ENCODE peak calls at places on chromosomes 2 and 18, in six cellular contexts. N is A549, U is K562, W is SK-N-SH, E is GM12878, G is H1. Y is an unnamed sample.

GRCh38 chr2:225486226-225486625 is 86.7 kb downstream of the NYAP2 start:
- DNase-seq in W (no peak), E (no peak), N (no peak), U (no peak), G (no peak), Y (no peak)

GRCh38 chr2:10080536-10081304 is 509 bp upstream of the CYS1 start:
- DNase-seq in N (no peak), E (no peak), U (no peak), W (no peak), G (no peak), Y (no peak)

GRCh38 chr2:69269330-69269729 is 117.7 kb downstream of the GFPT1 start:
- DNase-seq in G (no peak), E (no peak), N (no peak), U (no peak), W (no peak), Y (no peak)

GRCh38 chr2:238237441-238237840 is 2.4 kb downstream of the HES6 start:
- DNase-seq in U (no peak), E (no peak), G (no peak), N (no peak), W (no peak), Y (no peak)

GRCh38 chr2:150485871-150486538 is 1.5 kb downstream of the RND3 start:
- DNase-seq in G (peak; percentile 75), E (no peak), N (peak; percentile 37), W (peak; percentile 71), U (no peak), Y (no peak)

GRCh38 chr2:146602383-146602782 is 1242.4 kb upstream of the ACVR2A start:
- DNase-seq in E (no peak), N (no peak), G (no peak), U (no peak), W (no peak), Y (no peak)

GRCh38 chr18:43247944-43248343 is 29.3 kb downstream of the SYT4 start:
- DNase-seq in U (no peak), W (no peak), E (no peak), G (no peak), N (no peak), Y (no peak)

GRCh38 chr2:136238552-136239346 is 120.8 kb upstream of the CXCR4 start:
- DNase-seq in W (no peak), E (peak; percentile 78), N (no peak), U (no peak), G (no peak), Y (no peak)

GRCh38 chr2:9258953-9259399 is 52.4 kb downstream of the ASAP2 start:
- DNase-seq in N (no peak), W (no peak), U (no peak), G (no peak), E (no peak), Y (no peak)

GRCh38 chr2:45382744-45383143 is 228.3 kb downstream of the SRBD1 start:
- DNase-seq in N (no peak), W (no peak), G (no peak), U (no peak), E (no peak), Y (no peak)

GRCh38 chr2:160401895-160402294 is 91.7 kb downstream of the RBMS1 start:
- DNase-seq in W (no peak), U (no peak), E (no peak), N (no peak), G (no peak), Y (no peak)

GRCh38 chr2:129905664-129906081 is 73.8 kb upstream of the RAB6C start:
- DNase-seq in N (no peak), E (no peak), G (peak; percentile 28), W (peak; percentile 4), U (no peak), Y (no peak)

GRCh38 chr2:241507430-241508239 is 749 bp downstream of the STK25 start:
- DNase-seq in N (peak; percentile 81), W (peak; percentile 91), E (no peak), U (peak; percentile 49), G (peak; percentile 73), Y (peak; percentile 62)

GRCh38 chr18:43277164-43277600 is at the start of gene SYT4:
- DNase-seq in E (no peak), U (no peak), N (no peak), W (peak; percentile 40), G (peak; percentile 80), Y (peak; percentile 8)

GRCh38 chr2:106098081-106098480 is 96.0 kb downstream of the UXS1 start:
- DNase-seq in G (peak; percentile 53), U (peak; percentile 50), N (no peak), W (peak; percentile 53), E (no peak), Y (peak; percentile 13)

GRCh38 chr2:112728384-112729175 is 7.8 kb downstream of the NT5DC4 start:
- DNase-seq in N (no peak), W (no peak), U (no peak), E (no peak), G (no peak), Y (no peak)

GRCh38 chr18:3265564-3266033 is 3.7 kb downstream of the MYL12B start:
- DNase-seq in U (no peak), G (no peak), W (no peak), E (no peak), N (no peak), Y (peak; percentile 52)

GRCh38 chr18:34322365-34323289 is 97.9 kb upstream of the NOL4 start:
- DNase-seq in U (no peak), G (peak; percentile 77), W (peak; percentile 36), N (no peak), E (peak; percentile 59), Y (peak; percentile 59)

GRCh38 chr2:172288603-172289002 is 138.8 kb upstream of the ITGA6 start:
- DNase-seq in W (no peak), N (no peak), E (no peak), G (no peak), U (no peak), Y (no peak)

DNA sequence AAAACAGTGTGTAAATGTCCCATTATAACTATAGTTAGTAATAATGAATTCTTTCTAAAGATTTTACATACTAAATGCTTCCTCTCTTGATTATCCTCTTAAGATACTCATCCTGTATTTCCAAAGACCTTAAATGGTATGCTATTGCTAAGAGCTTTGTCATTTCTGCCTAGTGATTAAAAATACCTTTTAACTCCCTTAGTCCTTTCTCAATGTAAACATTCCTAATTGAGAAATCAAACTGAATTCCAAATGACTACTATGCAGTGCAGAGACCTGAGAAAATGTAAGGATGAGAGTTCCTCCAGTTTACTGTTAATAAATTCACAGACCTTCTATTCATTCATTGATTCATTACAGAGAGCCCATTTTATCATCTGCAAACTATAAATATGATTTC is 86.9 kb downstream of the SOS1 start:
- DNase-seq in G (no peak), U (no peak), E (no peak), W (no peak), N (no peak), Y (no peak)
- TF ChIP-seq CHD2 in G (no peak), U (no peak), E (no peak), W (no peak), N (no peak), Y (no peak)

GRCh38 chr2:180694445-180695421 is 285.7 kb upstream of the UBE2E3 start:
- DNase-seq in G (no peak), W (no peak), U (no peak), E (no peak), N (no peak), Y (no peak)
- H3K4me3 ChIP-seq in G (no peak overlapping the region), W (no peak overlapping the region), U (no peak overlapping the region), E (no peak overlapping the region), N (no peak overlapping the region), Y (no peak overlapping the region)

GRCh38 chr2:100893753-100894530 is 74.0 kb downstream of the NPAS2 start:
- DNase-seq in N (peak; percentile 90), U (peak; percentile 66), G (no peak), W (no peak), E (peak; percentile 9), Y (peak; percentile 55)
- TF ChIP-seq CHD2 in N (no peak), U (no peak), G (no peak), W (no peak), E (no peak), Y (no peak)

GRCh38 chr2:239309398-239310245 is 91.2 kb downstream of the HDAC4 start:
- DNase-seq in E (no peak), G (peak; percentile 42), W (peak; percentile 76), N (no peak), U (no peak), Y (no peak)

GRCh38 chr2:239306274-239307220 is 94.3 kb downstream of the HDAC4 start:
- DNase-seq in N (no peak), W (no peak), U (no peak), E (no peak), G (no peak), Y (no peak)

GRCh38 chr2:239307221-239307569 is 93.6 kb downstream of the HDAC4 start:
- DNase-seq in U (no peak), N (no peak), E (no peak), W (no peak), G (no peak), Y (no peak)

GRCh38 chr2:239308696-239309397 is 92.0 kb downstream of the HDAC4 start:
- DNase-seq in U (no peak), N (no peak), W (peak; percentile 83), E (no peak), G (peak; percentile 43), Y (no peak)

GRCh38 chr2:239307921-239308620 is 92.7 kb downstream of the HDAC4 start:
- DNase-seq in G (no peak), N (no peak), W (no peak), E (no peak), U (no peak), Y (no peak)
- H3K4me3 ChIP-seq in G (no peak overlapping the region), N (no peak overlapping the region), W (no peak overlapping the region), E (no peak overlapping the region), U (no peak overlapping the region), Y (no peak overlapping the region)

Y was measured in HepG2.